ENCODE peak calls at places on chromosome 4, in four cellular contexts. One of them, this sample, is unnamed.

GRCh38 chr4:57078685-57079521 is 31.3 kb downstream of the IGFBP7 start:
- DNase-seq in iris pigment epithelial cell: peak; percentile 89
- DNase-seq in Kasumi-1: no peak
- DNase-seq in nephron progenitor cell: peak; percentile 10
- DNase-seq in this sample: no peak

GRCh38 chr4:143359794-143360193 is 23.1 kb downstream of the GAB1 start:
- DNase-seq in iris pigment epithelial cell: no peak
- DNase-seq in Kasumi-1: no peak
- DNase-seq in nephron progenitor cell: no peak
- DNase-seq in this sample: no peak

GRCh38 chr4:173526724-173527102 is 3.3 kb downstream of the HAND2 start:
- DNase-seq in Kasumi-1: no peak
- DNase-seq in nephron progenitor cell: no peak
- DNase-seq in iris pigment epithelial cell: no peak
- DNase-seq in this sample: no peak

GRCh38 chr4:182448281-182449151 is 205.3 kb downstream of the TENM3 start:
- DNase-seq in Kasumi-1: peak; percentile 81
- DNase-seq in nephron progenitor cell: peak; percentile 93
- DNase-seq in iris pigment epithelial cell: peak; percentile 94
- DNase-seq in this sample: peak; percentile 87

GRCh38 chr4:67700119-67700873 is 659 bp downstream of the UBA6 start:
- DNase-seq in Kasumi-1: peak; percentile 47
- DNase-seq in iris pigment epithelial cell: peak; percentile 36
- DNase-seq in nephron progenitor cell: no peak
- DNase-seq in this sample: peak; percentile 51

GRCh38 chr4:69936566-69936965 is 5.7 kb downstream of the CSN1S1 start:
- DNase-seq in nephron progenitor cell: no peak
- DNase-seq in iris pigment epithelial cell: peak; percentile 78
- DNase-seq in Kasumi-1: no peak
- DNase-seq in this sample: no peak

GRCh38 chr4:147731611-147732515 is at the start of gene ARHGAP10:
- DNase-seq in Kasumi-1: peak; percentile 81
- DNase-seq in iris pigment epithelial cell: peak; percentile 80
- DNase-seq in nephron progenitor cell: peak; percentile 75
- DNase-seq in this sample: peak; percentile 85

GRCh38 chr4:42603865-42604264 is 53.0 kb downstream of the ATP8A1 start:
- DNase-seq in nephron progenitor cell: no peak
- DNase-seq in Kasumi-1: no peak
- DNase-seq in iris pigment epithelial cell: no peak
- DNase-seq in this sample: no peak

GRCh38 chr4:88189881-88190585 is 31.6 kb upstream of the ABCG2 start:
- DNase-seq in nephron progenitor cell: no peak
- DNase-seq in Kasumi-1: no peak
- DNase-seq in iris pigment epithelial cell: no peak
- DNase-seq in this sample: peak; percentile 84

GRCh38 chr4:21181716-21182115 is 481.5 kb downstream of the PACRGL start:
- DNase-seq in nephron progenitor cell: no peak
- DNase-seq in iris pigment epithelial cell: peak; percentile 90
- DNase-seq in Kasumi-1: no peak
- DNase-seq in this sample: no peak

GRCh38 chr4:124459196-124459921 is 253.2 kb downstream of the ANKRD50 start:
- DNase-seq in nephron progenitor cell: no peak
- DNase-seq in iris pigment epithelial cell: no peak
- DNase-seq in Kasumi-1: no peak
- DNase-seq in this sample: no peak

GRCh38 chr4:77582716-77583115 is 22.9 kb upstream of the CXCL13 start:
- DNase-seq in nephron progenitor cell: no peak
- DNase-seq in Kasumi-1: no peak
- DNase-seq in iris pigment epithelial cell: no peak
- DNase-seq in this sample: no peak

GRCh38 chr4:149264093-149264733 is 551.4 kb downstream of the IQCM start:
- DNase-seq in Kasumi-1: peak; percentile 50
- DNase-seq in nephron progenitor cell: peak; percentile 15
- DNase-seq in iris pigment epithelial cell: peak; percentile 60
- DNase-seq in this sample: peak; percentile 44

GRCh38 chr4:1357356-1358248 is 10.6 kb downstream of the UVSSA start:
- DNase-seq in iris pigment epithelial cell: no peak
- DNase-seq in Kasumi-1: no peak
- DNase-seq in nephron progenitor cell: no peak
- DNase-seq in this sample: no peak

GRCh38 chr4:120318447-120318846 is 251.8 kb upstream of the MAD2L1 start:
- DNase-seq in iris pigment epithelial cell: no peak
- DNase-seq in nephron progenitor cell: no peak
- DNase-seq in Kasumi-1: no peak
- DNase-seq in this sample: peak; percentile 52

GRCh38 chr4:164446516-164446915 is 307.4 kb upstream of the SMIM31 start:
- DNase-seq in iris pigment epithelial cell: peak; percentile 62
- DNase-seq in Kasumi-1: no peak
- DNase-seq in nephron progenitor cell: no peak
- DNase-seq in this sample: no peak

GRCh38 chr4:37648084-37648817 is 37.9 kb downstream of the RELL1 start:
- DNase-seq in nephron progenitor cell: peak; percentile 33
- DNase-seq in iris pigment epithelial cell: peak; percentile 98
- DNase-seq in Kasumi-1: no peak
- DNase-seq in this sample: peak; percentile 97

GRCh38 chr4:54337007-54337406 is 107.9 kb downstream of the PDGFRA start:
- DNase-seq in nephron progenitor cell: no peak
- DNase-seq in Kasumi-1: no peak
- DNase-seq in iris pigment epithelial cell: no peak
- DNase-seq in this sample: no peak

GRCh38 chr4:80069108-80069836 is 3.8 kb downstream of the ANTXR2 start:
- DNase-seq in iris pigment epithelial cell: no peak
- DNase-seq in Kasumi-1: no peak
- DNase-seq in nephron progenitor cell: no peak
- DNase-seq in this sample: no peak

GRCh38 chr4:5921981-5922380 is 29.1 kb upstream of the CRMP1 start:
- DNase-seq in Kasumi-1: no peak
- DNase-seq in iris pigment epithelial cell: no peak
- DNase-seq in nephron progenitor cell: no peak
- DNase-seq in this sample: no peak

GRCh38 chr4:19382993-19383392 is 868.7 kb upstream of the SLIT2 start:
- DNase-seq in iris pigment epithelial cell: peak; percentile 85
- DNase-seq in Kasumi-1: no peak
- DNase-seq in nephron progenitor cell: no peak
- DNase-seq in this sample: peak; percentile 17

GRCh38 chr4:119286377-119287002 is 35.4 kb downstream of the FABP2 start:
- DNase-seq in iris pigment epithelial cell: peak; percentile 75
- DNase-seq in Kasumi-1: no peak
- DNase-seq in nephron progenitor cell: no peak
- DNase-seq in this sample: peak; percentile 82

GRCh38 chr4:156390599-156391296 is 437.1 kb upstream of the CTSO start:
- DNase-seq in nephron progenitor cell: no peak
- DNase-seq in iris pigment epithelial cell: peak; percentile 53
- DNase-seq in Kasumi-1: no peak
- DNase-seq in this sample: peak; percentile 20

GRCh38 chr4:128384765-128385164 is 97.2 kb upstream of the PGRMC2 start:
- DNase-seq in nephron progenitor cell: no peak
- DNase-seq in iris pigment epithelial cell: no peak
- DNase-seq in Kasumi-1: no peak
- DNase-seq in this sample: peak; percentile 35

GRCh38 chr4:164501074-164501473 is 252.9 kb upstream of the SMIM31 start:
- DNase-seq in iris pigment epithelial cell: peak; percentile 26
- DNase-seq in Kasumi-1: no peak
- DNase-seq in nephron progenitor cell: no peak
- DNase-seq in this sample: no peak

GRCh38 chr4:150297861-150298474 is 219.7 kb downstream of the DCLK2 start:
- DNase-seq in nephron progenitor cell: peak; percentile 36
- DNase-seq in iris pigment epithelial cell: peak; percentile 70
- DNase-seq in Kasumi-1: peak; percentile 54
- DNase-seq in this sample: peak; percentile 78

GRCh38 chr4:173505924-173506779 is 23.9 kb downstream of the HAND2 start:
- DNase-seq in nephron progenitor cell: peak; percentile 57
- DNase-seq in Kasumi-1: peak; percentile 76
- DNase-seq in iris pigment epithelial cell: peak; percentile 61
- DNase-seq in this sample: peak; percentile 75

GRCh38 chr4:180091710-180092109 is 2151.5 kb upstream of the TENM3 start:
- DNase-seq in Kasumi-1: no peak
- DNase-seq in iris pigment epithelial cell: no peak
- DNase-seq in nephron progenitor cell: no peak
- DNase-seq in this sample: no peak

GRCh38 chr4:84146300-84146942 is 352.7 kb downstream of the NKX6-1 start:
- DNase-seq in iris pigment epithelial cell: no peak
- DNase-seq in Kasumi-1: no peak
- DNase-seq in nephron progenitor cell: no peak
- DNase-seq in this sample: no peak

GRCh38 chr4:112589207-112589606 is 47.5 kb downstream of the ZGRF1 start:
- DNase-seq in Kasumi-1: no peak
- DNase-seq in nephron progenitor cell: no peak
- DNase-seq in iris pigment epithelial cell: peak; percentile 72
- DNase-seq in this sample: peak; percentile 39

This sample was measured in fibroblast of villous mesenchyme.